ENCODE peak calls at places on chromosomes 7 and 10, in six cellular contexts. W is cardiac muscle cell, M is H1, R is glutamatergic neuron, K is lung, S is esophagus squamous epithelium. T is an unnamed sample.

GRCh38 chr10:87700031-87700796 is 40.5 kb downstream of the PAPSS2 start:
- DNase-seq in W (no peak), S (no peak), R (no peak), K (no peak), M (no peak), T (no peak)

GRCh38 chr10:95739046-95739445 is 16.9 kb upstream of the ENTPD1 start:
- DNase-seq in M (no peak), R (no peak), S (no peak), W (no peak), K (no peak), T (no peak)

GRCh38 chr10:97534746-97535367 is 36.1 kb downstream of the UBTD1 start:
- DNase-seq in R (peak; percentile 49), S (no peak), M (no peak), K (no peak), W (peak; percentile 37), T (peak; percentile 51)

GRCh38 chr7:37105119-37105518 is 343.5 kb downstream of the ELMO1 start:
- DNase-seq in S (no peak), M (no peak), K (no peak), R (no peak), W (no peak), T (no peak)

GRCh38 chr10:131134001-131134576 is 177.4 kb downstream of the TCERG1L start:
- DNase-seq in W (no peak), R (no peak), M (no peak), S (no peak), K (no peak), T (no peak)

GRCh38 chr7:29604052-29604451 is 40.4 kb downstream of the PRR15 start:
- DNase-seq in R (no peak), W (no peak), M (no peak), K (no peak), S (no peak), T (no peak)

GRCh38 chr10:123556049-123556448 is 110.1 kb upstream of the GPR26 start:
- DNase-seq in K (peak; percentile 26), R (no peak), W (no peak), M (no peak), S (no peak), T (no peak)

GRCh38 chr10:95264227-95265051 is 26.4 kb downstream of the PDLIM1 start:
- DNase-seq in R (no peak), K (no peak), M (peak; percentile 57), S (no peak), W (no peak), T (no peak)

GRCh38 chr10:9149134-9149533 is 1094.6 kb downstream of the GATA3 start:
- DNase-seq in R (no peak), M (no peak), K (no peak), W (no peak), S (no peak), T (no peak)

GRCh38 chr10:4131407-4132215 is 346.6 kb upstream of the KLF6 start:
- DNase-seq in M (no peak), R (no peak), K (no peak), W (no peak), S (no peak), T (no peak)

GRCh38 chr10:103884681-103885139 is 29.3 kb upstream of the SH3PXD2A start:
- DNase-seq in M (no peak), K (peak; percentile 40), S (no peak), R (no peak), W (peak; percentile 76), T (peak; percentile 62)

GRCh38 chr7:117612637-117613036 is 132.8 kb downstream of the CFTR start:
- DNase-seq in K (no peak), R (no peak), S (no peak), M (no peak), W (no peak), T (no peak)

GRCh38 chr7:3092468-3092867 is 48.8 kb upstream of the CARD11 start:
- DNase-seq in W (no peak), M (no peak), S (no peak), K (no peak), R (no peak), T (no peak)

GRCh38 chr7:17406756-17407155 is 108.3 kb downstream of the AHR start:
- DNase-seq in M (no peak), W (no peak), K (no peak), R (no peak), S (no peak), T (no peak)

GRCh38 chr10:69216577-69217118 is 3.5 kb upstream of the HKDC1 start:
- DNase-seq in W (no peak), M (no peak), K (no peak), R (no peak), S (no peak), T (no peak)

GRCh38 chr10:32795598-32796183 is 162.3 kb downstream of the ITGB1 start:
- DNase-seq in M (no peak), W (peak; percentile 44), S (no peak), K (no peak), R (no peak), T (no peak)

GRCh38 chr7:115070311-115070710 is 148.4 kb downstream of the MDFIC start:
- DNase-seq in M (no peak), K (no peak), R (no peak), S (no peak), W (no peak), T (no peak)

GRCh38 chr10:72830625-72831024 is 62.9 kb upstream of the OIT3 start:
- DNase-seq in W (no peak), S (no peak), R (no peak), M (no peak), K (no peak), T (no peak)

GRCh38 chr10:72834183-72834825 is 59.2 kb upstream of the OIT3 start:
- DNase-seq in K (peak; percentile 40), M (peak; percentile 1), W (peak; percentile 64), R (peak; percentile 28), S (no peak), T (peak; percentile 41)

GRCh38 chr10:72832701-72833100 is 60.8 kb upstream of the OIT3 start:
- DNase-seq in K (no peak), R (no peak), W (no peak), S (no peak), M (no peak), T (no peak)

GRCh38 chr10:72828294-72828693 is 65.2 kb upstream of the OIT3 start:
- DNase-seq in S (no peak), M (no peak), R (no peak), W (no peak), K (no peak), T (no peak)

DNA sequence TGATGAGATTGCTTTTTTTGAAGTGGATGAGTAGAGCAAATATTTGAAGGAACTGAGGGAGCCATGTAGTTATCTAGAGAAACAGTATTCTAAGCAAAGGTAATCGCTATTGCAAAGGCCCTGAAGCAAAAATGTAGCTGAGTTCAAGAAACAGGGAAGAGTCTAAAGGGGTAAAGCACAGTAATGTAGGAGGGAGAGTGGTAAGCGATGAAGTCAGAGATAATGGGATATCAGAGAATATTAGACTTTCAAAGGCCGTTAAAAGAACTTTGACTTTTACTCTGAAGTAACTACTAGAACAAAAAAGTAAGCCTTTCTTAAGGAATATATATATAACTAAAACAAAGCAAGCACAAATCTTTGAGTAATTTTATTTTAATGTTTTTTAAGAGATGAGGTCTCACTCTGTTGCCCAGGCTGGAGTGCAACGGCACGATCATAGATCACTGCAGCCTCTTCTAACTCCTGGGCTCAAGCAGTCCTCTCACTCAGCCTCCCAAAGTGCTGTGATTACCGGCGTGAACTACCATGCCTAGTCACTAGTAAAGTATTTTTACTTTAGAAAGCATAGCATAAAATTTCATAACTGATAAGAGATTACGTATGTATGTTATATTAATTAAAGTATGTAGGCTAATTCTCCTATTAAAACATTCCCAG is 61.7 kb upstream of the OIT3 start:
- DNase-seq in S (no peak), W (no peak), M (no peak), R (no peak), K (no peak), T (no peak)
- TF ChIP-seq CTCF in S (no peak), W (no peak), M (no peak), R (no peak), K (no peak), T (no peak)

GRCh38 chr10:64430690-64431323 is 909.6 kb downstream of the REEP3 start:
- DNase-seq in K (no peak), S (no peak), W (peak; percentile 65), R (peak; percentile 64), M (peak; percentile 54), T (peak; percentile 61)
- TF ChIP-seq CTCF in K (no peak), S (no peak), W (peak; percentile 29), R (peak; percentile 62), M (peak; percentile 58), T (peak; percentile 52)

GRCh38 chr10:50224330-50224952 is 26.9 kb downstream of the ASAH2 start:
- DNase-seq in K (no peak), W (peak; percentile 56), S (no peak), R (peak; percentile 26), M (no peak), T (peak; percentile 44)
- TF ChIP-seq CTCF in K (peak; percentile 23), W (peak; percentile 59), S (peak; percentile 40), R (peak; percentile 16), M (peak; percentile 68), T (peak; percentile 46)

DNA sequence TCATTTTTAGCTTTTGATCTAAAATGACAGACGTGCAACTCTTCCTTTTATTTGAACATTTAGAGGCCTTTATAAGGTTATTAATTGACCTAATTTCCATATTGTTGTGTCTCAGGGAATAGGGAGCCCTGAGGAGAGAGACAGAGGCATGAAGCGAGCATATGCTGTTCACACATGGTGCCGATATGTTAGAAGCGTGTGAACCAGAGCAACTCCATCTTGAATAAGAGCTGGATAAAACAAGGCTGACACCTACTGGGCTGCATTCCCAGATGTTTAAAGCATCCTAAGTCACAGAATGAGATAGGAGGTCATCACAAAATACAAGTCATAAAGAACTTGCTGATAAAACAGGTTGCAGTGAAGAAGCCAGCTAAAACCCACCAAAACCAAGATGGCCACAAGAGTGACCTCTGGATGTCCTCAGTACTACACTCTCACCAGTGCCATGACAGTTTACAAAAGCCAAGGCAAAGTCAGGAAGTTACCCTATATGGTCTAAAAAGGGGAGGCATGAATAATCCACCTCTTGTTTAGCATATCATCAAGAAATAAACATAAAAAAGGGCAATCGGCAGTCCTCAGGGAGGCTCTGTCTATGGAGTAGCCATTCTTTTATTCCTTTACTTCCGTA is 80.1 kb downstream of the SEC61G start:
- DNase-seq in M (no peak), K (no peak), R (no peak), W (no peak), S (no peak), T (no peak)
- TF ChIP-seq CTCF in M (no peak), K (no peak), R (no peak), W (no peak), S (no peak), T (no peak)